ENCODE peak calls at places on chromosomes 13 and 19, in seven cellular contexts. T is PC-9, F is dorsolateral prefrontal cortex, O is AG04449, H is heart right ventricle, C is fibroblast of lung, R is uterus. Y is an unnamed sample.
A peak's percentile ranks its signal among the peaks of the same experiment; 100 is the strongest.

GRCh38 chr13:113500530-113501265 is 10.2 kb upstream of the DCUN1D2 start:
- DNase-seq in O (no peak), C (no peak), T (no peak), R (no peak), F (no peak), H (peak; percentile 50), Y (no peak)

GRCh38 chr19:19865750-19866598 is at the start of gene ZNF253:
- DNase-seq in F (peak; percentile 98), C (peak; percentile 93), T (peak; percentile 90), O (peak; percentile 42), H (peak; percentile 99), R (peak; percentile 96), Y (peak; percentile 92)

GRCh38 chr19:41995959-41996797 is 2.1 kb upstream of the ATP1A3 start:
- DNase-seq in C (no peak), H (no peak), O (no peak), T (no peak), R (no peak), F (peak; percentile 58), Y (no peak)

GRCh38 chr13:109779876-109780516 is 6.4 kb downstream of the IRS2 start:
- DNase-seq in O (no peak), T (no peak), F (no peak), H (no peak), C (peak; percentile 8), R (no peak), Y (no peak)

GRCh38 chr19:40799558-40800338 is 757 bp downstream of the EGLN2 start:
- DNase-seq in F (peak; percentile 58), T (peak; percentile 28), R (peak; percentile 64), H (peak; percentile 80), C (no peak), O (no peak), Y (no peak)

GRCh38 chr19:18701250-18701608 is 17.7 kb downstream of the CRTC1 start:
- DNase-seq in H (no peak), C (no peak), F (no peak), T (no peak), R (no peak), O (no peak), Y (no peak)

GRCh38 chr13:27636624-27637288 is 15.1 kb downstream of the POLR1D start:
- DNase-seq in O (no peak), H (no peak), F (no peak), T (no peak), C (peak; percentile 67), R (no peak), Y (no peak)

GRCh38 chr13:84896128-84896527 is 903.1 kb downstream of the SLITRK6 start:
- DNase-seq in T (peak; percentile 44), C (peak; percentile 34), O (peak; percentile 5), F (no peak), R (no peak), H (no peak), Y (peak; percentile 19)

GRCh38 chr19:51025401-51025800 is 1.0 kb downstream of the KLK11 start:
- DNase-seq in C (no peak), O (no peak), T (no peak), R (no peak), F (no peak), H (no peak), Y (no peak)

GRCh38 chr13:27644302-27644701 is 22.6 kb downstream of the POLR1D start:
- DNase-seq in H (no peak), T (no peak), F (no peak), C (peak; percentile 96), O (peak; percentile 53), R (no peak), Y (no peak)

GRCh38 chr13:111893607-111894443 is 173.1 kb upstream of the SOX1 start:
- DNase-seq in F (no peak), C (no peak), O (no peak), R (no peak), T (no peak), H (no peak), Y (peak; percentile 12)

GRCh38 chr13:45490068-45490467 is 25.3 kb downstream of the COG3 start:
- DNase-seq in O (no peak), R (no peak), F (no peak), H (no peak), T (no peak), C (no peak), Y (no peak)

GRCh38 chr19:49786432-49786831 is 19.6 kb downstream of the AP2A1 start:
- DNase-seq in H (no peak), T (no peak), C (peak; percentile 41), F (no peak), O (no peak), R (peak; percentile 53), Y (no peak)

GRCh38 chr13:33782631-33783030 is 35.3 kb upstream of the RFC3 start:
- DNase-seq in F (no peak), H (no peak), C (no peak), R (no peak), O (no peak), T (no peak), Y (no peak)

GRCh38 chr19:43452517-43453045 is 12.8 kb downstream of the LYPD3 start:
- DNase-seq in C (no peak), H (no peak), F (no peak), T (no peak), R (no peak), O (no peak), Y (no peak)

GRCh38 chr19:39410620-39411005 is 1.9 kb upstream of the PLEKHG2 start:
- DNase-seq in R (peak; percentile 42), C (no peak), H (no peak), O (no peak), F (no peak), T (no peak), Y (no peak)

GRCh38 chr13:48928781-48929430 is 46.8 kb upstream of the FNDC3A start:
- DNase-seq in O (no peak), T (no peak), H (no peak), F (no peak), R (no peak), C (no peak), Y (no peak)

GRCh38 chr19:676007-676342 is 217 bp upstream of the FSTL3 start:
- DNase-seq in F (no peak), O (no peak), H (no peak), C (no peak), R (no peak), T (no peak), Y (no peak)

GRCh38 chr13:77878186-77878585 is 40.4 kb downstream of the EDNRB start:
- DNase-seq in C (no peak), T (no peak), R (no peak), O (no peak), F (no peak), H (no peak), Y (no peak)

GRCh38 chr19:49570997-49571676 is 9.2 kb downstream of the NOSIP start:
- DNase-seq in H (no peak), C (no peak), F (no peak), R (no peak), O (no peak), T (no peak), Y (no peak)

GRCh38 chr13:43785166-43785680 is 1.5 kb downstream of the ENOX1 start:
- DNase-seq in R (no peak), O (no peak), H (no peak), C (no peak), T (no peak), F (no peak), Y (no peak)

GRCh38 chr19:21901861-21902260 is 65.9 kb upstream of the ZNF43 start:
- DNase-seq in C (no peak), F (no peak), R (no peak), O (no peak), T (no peak), H (no peak), Y (no peak)

GRCh38 chr19:9474975-9475374 is 23.4 kb downstream of the ZNF560 start:
- DNase-seq in F (no peak), H (no peak), C (no peak), R (no peak), T (no peak), O (no peak), Y (no peak)

GRCh38 chr13:90103099-90103784 is 1244.2 kb upstream of the MIR17HG start:
- DNase-seq in T (no peak), C (no peak), R (no peak), F (no peak), H (no peak), O (no peak), Y (no peak)

GRCh38 chr19:29636553-29637325 is 28.5 kb upstream of the PLEKHF1 start:
- DNase-seq in R (peak; percentile 37), H (no peak), T (no peak), C (no peak), F (no peak), O (no peak), Y (no peak)

DNA sequence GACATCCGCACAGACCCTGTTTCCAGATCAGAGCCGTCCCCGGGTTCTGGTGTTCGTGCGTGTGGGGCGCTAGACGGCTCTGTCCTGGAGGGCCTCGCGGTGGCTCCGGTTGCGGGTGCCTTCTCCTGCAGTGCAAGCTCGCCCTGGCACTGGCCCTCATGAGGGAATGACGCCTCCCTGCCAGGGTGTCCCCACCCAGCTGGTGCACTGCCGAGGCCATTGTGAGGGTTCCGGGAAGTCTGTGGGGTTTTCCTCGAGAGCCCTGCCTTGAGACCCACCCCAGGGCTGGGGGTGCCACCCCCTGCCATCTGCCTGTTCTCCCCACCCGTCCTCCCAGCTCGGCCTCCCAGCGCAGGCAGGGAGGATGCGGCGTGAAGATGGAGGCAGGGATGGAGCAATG is 19.2 kb upstream of the GNA15 start:
- DNase-seq in T (no peak), C (no peak), R (no peak), F (no peak), O (no peak), H (no peak), Y (no peak)
- TF ChIP-seq CTCF in T (no peak), C (no peak), R (no peak), F (no peak), O (no peak), H (no peak), Y (no peak)

DNA sequence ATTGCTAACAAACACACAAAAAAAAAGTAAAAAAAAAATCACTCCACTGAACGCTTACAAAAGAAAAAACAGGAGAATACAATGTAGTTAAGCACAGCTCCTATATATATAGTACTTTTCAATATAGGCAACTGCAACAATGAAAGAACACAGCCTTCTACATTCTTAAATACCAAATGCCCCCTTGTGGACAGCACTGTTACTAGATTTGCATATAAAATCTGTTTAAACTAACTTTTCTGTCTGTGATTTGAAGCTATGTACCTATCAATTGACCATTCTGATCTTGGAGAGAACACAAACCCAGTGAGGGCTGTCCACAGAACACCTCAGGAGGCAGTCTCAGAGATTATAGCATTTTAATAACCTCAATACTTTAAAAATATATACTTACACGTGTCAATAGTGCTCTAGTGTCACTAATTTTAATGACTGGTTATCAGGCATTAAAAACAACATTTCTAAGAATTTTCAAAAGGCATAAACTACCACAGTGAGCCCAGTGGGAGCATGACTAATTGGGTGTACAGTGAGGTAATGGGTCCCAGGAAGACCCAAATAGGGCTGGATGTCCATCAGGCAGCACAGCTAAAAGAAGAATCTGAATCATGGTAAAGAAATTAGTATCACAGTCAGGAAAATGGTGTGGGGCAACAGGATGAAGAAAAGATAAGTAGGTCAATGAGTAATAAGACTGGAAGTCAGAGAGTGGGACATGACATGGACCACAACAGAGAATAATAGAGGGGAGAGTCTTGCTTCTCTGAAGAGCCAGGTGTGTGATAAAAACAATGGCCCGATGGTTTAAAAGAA is 22.2 kb downstream of the CCDC169 start:
- DNase-seq in O (no peak), C (peak; percentile 84), H (peak; percentile 48), T (no peak), R (peak; percentile 58), F (no peak), Y (no peak)
- TF ChIP-seq CTCF in O (peak; percentile 41), C (peak; percentile 48), H (peak; percentile 67), T (peak; percentile 80), R (peak; percentile 62), F (peak; percentile 66), Y (peak; percentile 82)

GRCh38 chr13:39655569-39656324 is at the start of gene COG6:
- DNase-seq in C (peak; percentile 77), H (peak; percentile 89), F (peak; percentile 86), O (no peak), R (peak; percentile 87), T (peak; percentile 90), Y (peak; percentile 95)
- TF ChIP-seq CTCF in C (no peak), H (peak; percentile 34), F (peak; percentile 36), O (peak; percentile 29), R (peak; percentile 8), T (no peak), Y (peak; percentile 29)

GRCh38 chr13:54950546-54950945 is 1921.9 kb downstream of the OLFM4 start:
- DNase-seq in R (no peak), O (no peak), T (no peak), F (no peak), H (no peak), C (no peak), Y (no peak)
- TF ChIP-seq CTCF in R (no peak), O (no peak), T (peak; percentile 38), F (no peak), H (no peak), C (no peak), Y (peak; percentile 11)